ENCODE peak calls at places on chromosomes 4 and X, in six cellular contexts. N is GM23338, E is K562, M is SK-N-SH, R is fibroblast of lung, U is astrocyte. V is an unnamed sample. For H4K20me1, the result is how much of the 10 kb centered on the place peaks cover.

GRCh38 chr4:121656269-121656641 is 40.5 kb downstream of the ANXA5 start:
- DNase-seq in N (peak), E (peak), M (peak), R (peak), U (peak), V (peak)

GRCh38 chr4:52846502-52846901 is 15.6 kb upstream of the RASL11B start:
- DNase-seq in N (no peak), E (no peak), M (no peak), R (no peak), U (no peak), V (no peak)

GRCh38 chr4:174669278-174669677 is 147.0 kb upstream of the HPGD start:
- DNase-seq in N (no peak), E (no peak), M (no peak), R (peak), U (peak), V (no peak)

GRCh38 chr4:57270350-57270749 is 160.2 kb upstream of the IGFBP7 start:
- DNase-seq in N (no peak), E (no peak), M (no peak), R (no peak), U (no peak), V (no peak)

GRCh38 chr4:187098429-187098828 is 374.8 kb upstream of the FAT1 start:
- DNase-seq in N (no peak), E (no peak), M (no peak), R (no peak), U (no peak), V (no peak)

GRCh38 chr4:111678466-111678865 is 466.8 kb upstream of the FAM241A start:
- DNase-seq in N (no peak), E (no peak), M (no peak), R (peak), U (peak), V (no peak)

GRCh38 chr4:80202190-80202711 is 4.9 kb downstream of the PRDM8 start:
- DNase-seq in N (peak), E (no peak), M (no peak), R (peak), U (peak), V (peak)

GRCh38 chr4:113159901-113160545 is 110.6 kb downstream of the ANK2 start:
- DNase-seq in N (no peak), E (no peak), M (no peak), R (no peak), U (no peak), V (no peak)

GRCh38 chr4:88592600-88593448 is 544 bp downstream of the HERC3 start:
- DNase-seq in N (peak), E (peak), M (peak), R (peak), U (peak), V (peak)

GRCh38 chrX:44343412-44343942 is at the start of gene EFHC2:
- DNase-seq in N (peak), E (peak), M (peak), R (peak), U (peak), V (peak)

GRCh38 chrX:8939344-8939743 is 94.6 kb downstream of the FAM9B start:
- DNase-seq in N (no peak), E (no peak), M (no peak), R (no peak), U (no peak), V (no peak)

GRCh38 chr4:168560184-168560834 is 63.5 kb downstream of the PALLD start:
- DNase-seq in N (no peak), E (no peak), M (no peak), R (peak), U (peak), V (no peak)

GRCh38 chr4:178329226-178329872 is 887.1 kb upstream of the AGA start:
- DNase-seq in N (no peak), E (no peak), M (no peak), R (no peak), U (no peak), V (no peak)

GRCh38 chr4:2172161-2172560 is 69.8 kb downstream of the HAUS3 start:
- DNase-seq in N (no peak), E (no peak), M (no peak), R (no peak), U (no peak), V (no peak)

GRCh38 chr4:146247356-146247755 is 33.0 kb downstream of the REELD1 start:
- DNase-seq in N (no peak), E (no peak), M (no peak), R (no peak), U (no peak), V (peak)

GRCh38 chrX:47687249-47687648 is 28.3 kb upstream of the UXT start:
- DNase-seq in N (no peak), E (peak), M (no peak), R (no peak), U (no peak), V (no peak)

GRCh38 chrX:3504916-3505315 is 158.5 kb upstream of the MXRA5 start:
- DNase-seq in N (no peak), E (no peak), M (no peak), R (peak), U (peak), V (no peak)

GRCh38 chrX:112832481-112833095 is 8.0 kb downstream of the AMOT start:
- DNase-seq in N (peak), E (no peak), M (no peak), R (peak), U (peak), V (no peak)

GRCh38 chrX:32176510-32176909 is 1034.8 kb downstream of the DMD start:
- DNase-seq in N (no peak), E (no peak), M (no peak), R (no peak), U (no peak), V (no peak)

GRCh38 chr4:53693408-53693807 is 102.1 kb upstream of the LNX1 start:
- DNase-seq in N (no peak), E (no peak), M (no peak), R (no peak), U (no peak), V (no peak)

GRCh38 chr4:24519649-24520048 is 64.7 kb downstream of the DHX15 start:
- DNase-seq in N (no peak), E (no peak), M (no peak), R (peak), U (peak), V (no peak)

GRCh38 chr4:163911891-163912290 is 417.4 kb downstream of the TMA16 start:
- DNase-seq in N (no peak), E (no peak), M (no peak), R (peak), U (peak), V (no peak)

GRCh38 chr4:186943607-186943908 is 219.9 kb upstream of the FAT1 start:
- DNase-seq in N (no peak), E (no peak), M (no peak), R (no peak), U (no peak), V (no peak)

GRCh38 chr4:189785257-189785656 is 155.4 kb upstream of the FRG1 start:
- DNase-seq in N (peak), E (no peak), M (no peak), R (no peak), U (no peak), V (no peak)

GRCh38 chr4:183905593-183906485 is 732 bp downstream of the STOX2 start:
- DNase-seq in N (peak), E (no peak), M (peak), R (peak), U (peak), V (no peak)

GRCh38 chr4:41839945-41840854 is 91.7 kb upstream of the PHOX2B start:
- DNase-seq in N (no peak), E (no peak), M (no peak), R (no peak), U (no peak), V (no peak)

GRCh38 chrX:45847966-45848365 is 647.3 kb upstream of the DIPK2B start:
- DNase-seq in N (no peak), E (no peak), M (no peak), R (peak), U (peak), V (no peak)

GRCh38 chr4:57103051-57103450 is 7.1 kb downstream of the IGFBP7 start:
- DNase-seq in N (peak), E (no peak), M (no peak), R (no peak), U (no peak), V (peak)

GRCh38 chr4:38311495-38311894 is 351.3 kb downstream of the PTTG2 start:
- DNase-seq in N (no peak), E (no peak), M (no peak), R (no peak), U (no peak), V (no peak)

GRCh38 chr4:2288051-2288541 is 26.2 kb upstream of the MXD4 start:
- DNase-seq in N (no peak), E (no peak), M (no peak), R (no peak), U (no peak), V (peak)

GRCh38 chr4:5798447-5798846 is 87.4 kb downstream of the EVC start:
- DNase-seq in N (no peak), E (no peak), M (no peak), R (no peak), U (no peak), V (no peak)

GRCh38 chr4:40418430-40419230 is 83.5 kb downstream of the CHRNA9 start:
- DNase-seq in N (no peak), E (no peak), M (no peak), R (no peak), U (no peak), V (no peak)

GRCh38 chr4:137417676-137418075 is 114.6 kb downstream of the PCDH18 start:
- DNase-seq in N (no peak), E (no peak), M (no peak), R (peak), U (no peak), V (no peak)

GRCh38 chrX:42140320-42140719 is 217.0 kb upstream of the CASK start:
- DNase-seq in N (no peak), E (no peak), M (no peak), R (no peak), U (no peak), V (no peak)

DNA sequence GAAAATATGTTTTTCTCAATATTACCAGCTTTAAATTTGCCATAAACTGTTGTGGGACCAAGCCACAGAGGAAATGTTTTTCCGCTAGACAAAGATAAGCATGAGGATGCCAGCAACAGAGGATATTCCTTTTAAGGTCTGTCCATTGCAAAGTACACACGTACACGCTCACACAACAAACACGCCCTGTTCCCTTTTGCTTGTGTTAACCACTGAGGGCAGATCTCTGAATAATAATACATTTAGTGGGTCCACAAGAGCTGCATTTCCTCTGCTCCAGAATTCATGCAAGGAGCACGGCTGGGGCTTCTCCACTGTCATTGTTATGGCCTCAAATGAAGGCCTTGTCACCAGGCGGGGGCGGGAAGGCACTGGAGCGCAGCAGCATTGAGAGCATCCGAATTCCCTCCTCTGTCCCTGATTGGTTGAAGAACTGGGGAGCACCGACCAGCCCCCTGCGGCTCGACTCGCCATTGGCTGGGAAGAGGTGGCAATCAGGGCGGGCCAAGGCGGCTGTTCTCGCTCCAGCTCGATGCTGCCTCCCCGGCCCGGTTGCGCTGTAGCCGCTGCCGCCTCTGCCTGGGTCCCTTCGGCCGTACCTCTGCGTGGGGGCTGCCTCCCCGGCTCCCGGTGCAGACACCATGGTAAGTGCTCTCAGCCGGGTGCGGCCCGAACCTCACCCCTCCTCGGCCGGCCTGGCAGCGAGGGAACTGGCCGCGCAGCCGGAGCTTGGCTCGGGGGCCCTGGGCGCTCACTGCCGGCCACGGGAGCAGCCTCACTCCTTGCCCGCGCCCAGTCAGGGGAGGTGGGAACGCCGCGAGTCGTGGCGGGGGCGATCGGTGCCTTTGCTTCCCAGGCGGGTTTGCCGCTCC is at the start of gene GUCY1B1:
- DNase-seq in N (peak), E (peak), M (peak), R (peak), U (peak), V (peak)
- H2AFZ ChIP-seq in N (peak), E (no peak), M (peak), R (peak), U (peak), V (peak)

GRCh38 chr4:7026107-7026506 is 17.1 kb upstream of the TADA2B start:
- DNase-seq in N (no peak), E (no peak), M (no peak), R (no peak), U (no peak), V (no peak)
- H4K20me1 ChIP-seq in N (under half), E (under half), M (under half), R (under half), U (under half), V (under half)

GRCh38 chr4:93828830-93829530 is 427 bp downstream of the ATOH1 start:
- DNase-seq in N (peak), E (no peak), M (peak), R (peak), U (no peak), V (no peak)
- H2AFZ ChIP-seq in N (peak), E (no peak), M (peak), R (no peak), U (no peak), V (no peak)

GRCh38 chr4:173417833-173418232 is 18.9 kb upstream of the SCRG1 start:
- DNase-seq in N (no peak), E (no peak), M (no peak), R (no peak), U (no peak), V (no peak)

GRCh38 chr4:173415885-173416658 is 17.2 kb upstream of the SCRG1 start:
- DNase-seq in N (peak), E (no peak), M (peak), R (no peak), U (no peak), V (peak)

GRCh38 chr4:173418636-173419035 is 19.7 kb upstream of the SCRG1 start:
- DNase-seq in N (no peak), E (no peak), M (no peak), R (no peak), U (no peak), V (no peak)

GRCh38 chr4:173420821-173421220 is 21.9 kb upstream of the SCRG1 start:
- DNase-seq in N (no peak), E (no peak), M (no peak), R (peak), U (peak), V (no peak)

DNA sequence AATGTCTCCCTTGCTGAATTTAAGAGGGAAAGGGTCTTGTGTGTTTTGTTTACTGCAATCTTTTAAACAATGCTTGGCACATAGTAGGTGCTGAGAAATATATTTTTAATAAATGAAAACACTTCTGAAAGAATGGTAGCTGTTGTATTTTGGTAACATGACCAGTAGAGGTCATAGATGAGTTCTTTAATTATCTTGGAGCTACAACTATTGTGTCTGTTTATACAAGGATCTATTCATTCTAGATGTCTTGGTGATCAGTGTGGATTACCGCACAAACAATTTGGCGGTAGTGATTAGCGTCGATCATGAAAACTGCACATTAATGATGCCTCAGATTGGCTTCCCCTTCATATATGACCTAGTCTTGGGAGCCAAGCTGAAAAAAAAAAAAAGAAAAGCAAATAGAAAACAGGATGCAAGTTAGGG is 21.4 kb upstream of the SCRG1 start:
- DNase-seq in N (peak), E (peak), M (peak), R (peak), U (no peak), V (no peak)
- H4K20me1 ChIP-seq in N (under half), E (under half), M (under half), R (under half), U (under half), V (under half)